ENCODE peak calls at places on chromosome 5, in nine cellular contexts. One of them, this sample, is unnamed.
A peak's percentile ranks its signal among the peaks of the same experiment; 100 is the strongest.

GRCh38 chr5:96275051-96275450 is 158.0 kb downstream of the PCSK1 start:
- DNase-seq in NCI-H774: no peak
- DNase-seq in EH: no peak
- DNase-seq in stimulated activated CD8-positive, alpha-beta memory T cell treated with anti-CD3 and anti-CD28 coated beads, Interleukin-4, amount 100 ng/mL, for 4 hours: no peak
- DNase-seq in glutamatergic neuron: no peak
- DNase-seq in psoas muscle: no peak
- DNase-seq in effector memory CD8-positive, alpha-beta T cell: no peak
- DNase-seq in Jurkat, Clone E6-1: no peak
- DNase-seq in AG08396: no peak
- DNase-seq in this sample: no peak

GRCh38 chr5:159990506-159990905 is 18.4 kb upstream of the TTC1 start:
- DNase-seq in NCI-H774: no peak
- DNase-seq in stimulated activated CD8-positive, alpha-beta memory T cell treated with anti-CD3 and anti-CD28 coated beads, Interleukin-4, amount 100 ng/mL, for 4 hours: no peak
- DNase-seq in Jurkat, Clone E6-1: no peak
- DNase-seq in glutamatergic neuron: no peak
- DNase-seq in effector memory CD8-positive, alpha-beta T cell: no peak
- DNase-seq in EH: peak; percentile 38
- DNase-seq in psoas muscle: no peak
- DNase-seq in AG08396: no peak
- DNase-seq in this sample: no peak

GRCh38 chr5:53392073-53392472 is 88.4 kb upstream of the FST start:
- DNase-seq in effector memory CD8-positive, alpha-beta T cell: no peak
- DNase-seq in EH: no peak
- DNase-seq in psoas muscle: no peak
- DNase-seq in glutamatergic neuron: no peak
- DNase-seq in Jurkat, Clone E6-1: no peak
- DNase-seq in NCI-H774: no peak
- DNase-seq in stimulated activated CD8-positive, alpha-beta memory T cell treated with anti-CD3 and anti-CD28 coated beads, Interleukin-4, amount 100 ng/mL, for 4 hours: no peak
- DNase-seq in AG08396: no peak
- DNase-seq in this sample: no peak

GRCh38 chr5:134580001-134580460 is 52.6 kb downstream of the SAR1B start:
- DNase-seq in glutamatergic neuron: no peak
- DNase-seq in EH: no peak
- DNase-seq in AG08396: no peak
- DNase-seq in stimulated activated CD8-positive, alpha-beta memory T cell treated with anti-CD3 and anti-CD28 coated beads, Interleukin-4, amount 100 ng/mL, for 4 hours: no peak
- DNase-seq in effector memory CD8-positive, alpha-beta T cell: no peak
- DNase-seq in Jurkat, Clone E6-1: no peak
- DNase-seq in psoas muscle: no peak
- DNase-seq in NCI-H774: no peak
- DNase-seq in this sample: no peak

GRCh38 chr5:54676466-54676865 is 158.9 kb downstream of the SNX18 start:
- DNase-seq in EH: no peak
- DNase-seq in stimulated activated CD8-positive, alpha-beta memory T cell treated with anti-CD3 and anti-CD28 coated beads, Interleukin-4, amount 100 ng/mL, for 4 hours: no peak
- DNase-seq in glutamatergic neuron: no peak
- DNase-seq in effector memory CD8-positive, alpha-beta T cell: no peak
- DNase-seq in NCI-H774: no peak
- DNase-seq in Jurkat, Clone E6-1: no peak
- DNase-seq in psoas muscle: no peak
- DNase-seq in AG08396: no peak
- DNase-seq in this sample: no peak

GRCh38 chr5:117761190-117761589 is 1186.6 kb upstream of the SEMA6A start:
- DNase-seq in AG08396: no peak
- DNase-seq in EH: no peak
- DNase-seq in psoas muscle: no peak
- DNase-seq in Jurkat, Clone E6-1: no peak
- DNase-seq in stimulated activated CD8-positive, alpha-beta memory T cell treated with anti-CD3 and anti-CD28 coated beads, Interleukin-4, amount 100 ng/mL, for 4 hours: no peak
- DNase-seq in NCI-H774: no peak
- DNase-seq in glutamatergic neuron: no peak
- DNase-seq in effector memory CD8-positive, alpha-beta T cell: no peak
- DNase-seq in this sample: no peak

GRCh38 chr5:106423109-106423897 is 1247.4 kb downstream of the EFNA5 start:
- DNase-seq in NCI-H774: no peak
- DNase-seq in EH: no peak
- DNase-seq in Jurkat, Clone E6-1: peak; percentile 0
- DNase-seq in effector memory CD8-positive, alpha-beta T cell: no peak
- DNase-seq in AG08396: no peak
- DNase-seq in psoas muscle: no peak
- DNase-seq in glutamatergic neuron: no peak
- DNase-seq in stimulated activated CD8-positive, alpha-beta memory T cell treated with anti-CD3 and anti-CD28 coated beads, Interleukin-4, amount 100 ng/mL, for 4 hours: no peak
- DNase-seq in this sample: no peak

GRCh38 chr5:1532384-1532783 is 8.6 kb upstream of the LPCAT1 start:
- DNase-seq in glutamatergic neuron: no peak
- DNase-seq in EH: no peak
- DNase-seq in stimulated activated CD8-positive, alpha-beta memory T cell treated with anti-CD3 and anti-CD28 coated beads, Interleukin-4, amount 100 ng/mL, for 4 hours: no peak
- DNase-seq in NCI-H774: no peak
- DNase-seq in AG08396: no peak
- DNase-seq in effector memory CD8-positive, alpha-beta T cell: no peak
- DNase-seq in psoas muscle: no peak
- DNase-seq in Jurkat, Clone E6-1: no peak
- DNase-seq in this sample: no peak

GRCh38 chr5:6582507-6583048 is 50.3 kb downstream of the NSUN2 start:
- DNase-seq in stimulated activated CD8-positive, alpha-beta memory T cell treated with anti-CD3 and anti-CD28 coated beads, Interleukin-4, amount 100 ng/mL, for 4 hours: no peak
- DNase-seq in effector memory CD8-positive, alpha-beta T cell: no peak
- DNase-seq in Jurkat, Clone E6-1: no peak
- DNase-seq in glutamatergic neuron: no peak
- DNase-seq in AG08396: no peak
- DNase-seq in psoas muscle: no peak
- DNase-seq in EH: no peak
- DNase-seq in NCI-H774: peak; percentile 50
- DNase-seq in this sample: no peak

GRCh38 chr5:112742424-112742823 is 4.7 kb downstream of the APC start:
- DNase-seq in glutamatergic neuron: no peak
- DNase-seq in psoas muscle: no peak
- DNase-seq in effector memory CD8-positive, alpha-beta T cell: no peak
- DNase-seq in AG08396: no peak
- DNase-seq in Jurkat, Clone E6-1: no peak
- DNase-seq in EH: peak; percentile 27
- DNase-seq in NCI-H774: no peak
- DNase-seq in stimulated activated CD8-positive, alpha-beta memory T cell treated with anti-CD3 and anti-CD28 coated beads, Interleukin-4, amount 100 ng/mL, for 4 hours: no peak
- DNase-seq in this sample: no peak

GRCh38 chr5:132389453-132390286 is 20.2 kb downstream of the SLC22A5 start:
- DNase-seq in AG08396: peak; percentile 91
- DNase-seq in psoas muscle: peak; percentile 68
- DNase-seq in glutamatergic neuron: no peak
- DNase-seq in stimulated activated CD8-positive, alpha-beta memory T cell treated with anti-CD3 and anti-CD28 coated beads, Interleukin-4, amount 100 ng/mL, for 4 hours: no peak
- DNase-seq in effector memory CD8-positive, alpha-beta T cell: no peak
- DNase-seq in EH: peak; percentile 100
- DNase-seq in NCI-H774: no peak
- DNase-seq in Jurkat, Clone E6-1: no peak
- DNase-seq in this sample: no peak

GRCh38 chr5:144328505-144328904 is 157.8 kb downstream of the KCTD16 start:
- DNase-seq in Jurkat, Clone E6-1: no peak
- DNase-seq in psoas muscle: no peak
- DNase-seq in NCI-H774: peak; percentile 82
- DNase-seq in stimulated activated CD8-positive, alpha-beta memory T cell treated with anti-CD3 and anti-CD28 coated beads, Interleukin-4, amount 100 ng/mL, for 4 hours: no peak
- DNase-seq in AG08396: no peak
- DNase-seq in EH: no peak
- DNase-seq in glutamatergic neuron: no peak
- DNase-seq in effector memory CD8-positive, alpha-beta T cell: no peak
- DNase-seq in this sample: no peak

GRCh38 chr5:16935271-16936149 is 578 bp downstream of the MYO10 start:
- DNase-seq in Jurkat, Clone E6-1: no peak
- DNase-seq in AG08396: peak; percentile 33
- DNase-seq in EH: peak; percentile 44
- DNase-seq in NCI-H774: no peak
- DNase-seq in stimulated activated CD8-positive, alpha-beta memory T cell treated with anti-CD3 and anti-CD28 coated beads, Interleukin-4, amount 100 ng/mL, for 4 hours: no peak
- DNase-seq in glutamatergic neuron: peak; percentile 56
- DNase-seq in effector memory CD8-positive, alpha-beta T cell: no peak
- DNase-seq in psoas muscle: peak; percentile 17
- DNase-seq in this sample: peak; percentile 4

GRCh38 chr5:135263022-135263668 is 135.9 kb downstream of the MACROH2A1 start:
- DNase-seq in EH: no peak
- DNase-seq in effector memory CD8-positive, alpha-beta T cell: no peak
- DNase-seq in Jurkat, Clone E6-1: no peak
- DNase-seq in NCI-H774: no peak
- DNase-seq in stimulated activated CD8-positive, alpha-beta memory T cell treated with anti-CD3 and anti-CD28 coated beads, Interleukin-4, amount 100 ng/mL, for 4 hours: no peak
- DNase-seq in glutamatergic neuron: no peak
- DNase-seq in psoas muscle: peak; percentile 41
- DNase-seq in AG08396: no peak
- DNase-seq in this sample: no peak

GRCh38 chr5:36621985-36622384 is 15.6 kb downstream of the SLC1A3 start:
- DNase-seq in AG08396: no peak
- DNase-seq in NCI-H774: no peak
- DNase-seq in stimulated activated CD8-positive, alpha-beta memory T cell treated with anti-CD3 and anti-CD28 coated beads, Interleukin-4, amount 100 ng/mL, for 4 hours: no peak
- DNase-seq in EH: no peak
- DNase-seq in psoas muscle: no peak
- DNase-seq in glutamatergic neuron: no peak
- DNase-seq in Jurkat, Clone E6-1: no peak
- DNase-seq in effector memory CD8-positive, alpha-beta T cell: no peak
- DNase-seq in this sample: no peak

GRCh38 chr5:103523319-103523718 is 39.3 kb downstream of the NUDT12 start:
- DNase-seq in stimulated activated CD8-positive, alpha-beta memory T cell treated with anti-CD3 and anti-CD28 coated beads, Interleukin-4, amount 100 ng/mL, for 4 hours: no peak
- DNase-seq in effector memory CD8-positive, alpha-beta T cell: no peak
- DNase-seq in glutamatergic neuron: no peak
- DNase-seq in AG08396: no peak
- DNase-seq in EH: no peak
- DNase-seq in Jurkat, Clone E6-1: no peak
- DNase-seq in NCI-H774: no peak
- DNase-seq in psoas muscle: no peak
- DNase-seq in this sample: no peak

GRCh38 chr5:44983006-44983405 is 174.3 kb downstream of the MRPS30 start:
- DNase-seq in NCI-H774: no peak
- DNase-seq in effector memory CD8-positive, alpha-beta T cell: no peak
- DNase-seq in psoas muscle: no peak
- DNase-seq in glutamatergic neuron: no peak
- DNase-seq in EH: no peak
- DNase-seq in AG08396: no peak
- DNase-seq in stimulated activated CD8-positive, alpha-beta memory T cell treated with anti-CD3 and anti-CD28 coated beads, Interleukin-4, amount 100 ng/mL, for 4 hours: no peak
- DNase-seq in Jurkat, Clone E6-1: no peak
- DNase-seq in this sample: no peak

GRCh38 chr5:5619546-5619945 is 197.1 kb downstream of the ICE1 start:
- DNase-seq in glutamatergic neuron: no peak
- DNase-seq in effector memory CD8-positive, alpha-beta T cell: no peak
- DNase-seq in psoas muscle: no peak
- DNase-seq in AG08396: no peak
- DNase-seq in stimulated activated CD8-positive, alpha-beta memory T cell treated with anti-CD3 and anti-CD28 coated beads, Interleukin-4, amount 100 ng/mL, for 4 hours: no peak
- DNase-seq in EH: no peak
- DNase-seq in Jurkat, Clone E6-1: no peak
- DNase-seq in NCI-H774: no peak
- DNase-seq in this sample: no peak

GRCh38 chr5:143147918-143148317 is 255.6 kb downstream of the NR3C1 start:
- DNase-seq in Jurkat, Clone E6-1: no peak
- DNase-seq in NCI-H774: no peak
- DNase-seq in AG08396: peak; percentile 16
- DNase-seq in EH: peak; percentile 78
- DNase-seq in psoas muscle: no peak
- DNase-seq in glutamatergic neuron: no peak
- DNase-seq in effector memory CD8-positive, alpha-beta T cell: no peak
- DNase-seq in stimulated activated CD8-positive, alpha-beta memory T cell treated with anti-CD3 and anti-CD28 coated beads, Interleukin-4, amount 100 ng/mL, for 4 hours: no peak
- DNase-seq in this sample: no peak

GRCh38 chr5:142984016-142984415 is 213.8 kb downstream of the ARHGAP26 start:
- DNase-seq in stimulated activated CD8-positive, alpha-beta memory T cell treated with anti-CD3 and anti-CD28 coated beads, Interleukin-4, amount 100 ng/mL, for 4 hours: no peak
- DNase-seq in glutamatergic neuron: no peak
- DNase-seq in EH: no peak
- DNase-seq in effector memory CD8-positive, alpha-beta T cell: no peak
- DNase-seq in AG08396: no peak
- DNase-seq in Jurkat, Clone E6-1: no peak
- DNase-seq in psoas muscle: no peak
- DNase-seq in NCI-H774: no peak
- DNase-seq in this sample: no peak

GRCh38 chr5:137575847-137576246 is 76.7 kb upstream of the SPOCK1 start:
- DNase-seq in NCI-H774: no peak
- DNase-seq in EH: peak; percentile 79
- DNase-seq in Jurkat, Clone E6-1: no peak
- DNase-seq in glutamatergic neuron: no peak
- DNase-seq in stimulated activated CD8-positive, alpha-beta memory T cell treated with anti-CD3 and anti-CD28 coated beads, Interleukin-4, amount 100 ng/mL, for 4 hours: no peak
- DNase-seq in effector memory CD8-positive, alpha-beta T cell: no peak
- DNase-seq in AG08396: no peak
- DNase-seq in psoas muscle: no peak
- DNase-seq in this sample: no peak

GRCh38 chr5:145834917-145835838 is at the start of gene PRELID2:
- DNase-seq in NCI-H774: no peak
- DNase-seq in AG08396: peak; percentile 90
- DNase-seq in glutamatergic neuron: peak; percentile 75
- DNase-seq in stimulated activated CD8-positive, alpha-beta memory T cell treated with anti-CD3 and anti-CD28 coated beads, Interleukin-4, amount 100 ng/mL, for 4 hours: no peak
- DNase-seq in effector memory CD8-positive, alpha-beta T cell: peak; percentile 22
- DNase-seq in Jurkat, Clone E6-1: no peak
- DNase-seq in psoas muscle: peak; percentile 89
- DNase-seq in EH: peak; percentile 88
- DNase-seq in this sample: peak; percentile 10

GRCh38 chr5:54404568-54404967 is 50.9 kb upstream of the HSPB3 start:
- DNase-seq in NCI-H774: no peak
- DNase-seq in EH: peak; percentile 20
- DNase-seq in effector memory CD8-positive, alpha-beta T cell: no peak
- DNase-seq in stimulated activated CD8-positive, alpha-beta memory T cell treated with anti-CD3 and anti-CD28 coated beads, Interleukin-4, amount 100 ng/mL, for 4 hours: no peak
- DNase-seq in psoas muscle: no peak
- DNase-seq in glutamatergic neuron: no peak
- DNase-seq in Jurkat, Clone E6-1: no peak
- DNase-seq in AG08396: no peak
- DNase-seq in this sample: no peak

GRCh38 chr5:131854134-131854533 is 57.3 kb upstream of the FNIP1 start:
- DNase-seq in effector memory CD8-positive, alpha-beta T cell: no peak
- DNase-seq in Jurkat, Clone E6-1: no peak
- DNase-seq in stimulated activated CD8-positive, alpha-beta memory T cell treated with anti-CD3 and anti-CD28 coated beads, Interleukin-4, amount 100 ng/mL, for 4 hours: no peak
- DNase-seq in glutamatergic neuron: no peak
- DNase-seq in psoas muscle: no peak
- DNase-seq in EH: peak; percentile 6
- DNase-seq in AG08396: no peak
- DNase-seq in NCI-H774: no peak
- DNase-seq in this sample: no peak

GRCh38 chr5:167020418-167020817 is 1271.0 kb upstream of the WWC1 start:
- DNase-seq in effector memory CD8-positive, alpha-beta T cell: no peak
- DNase-seq in Jurkat, Clone E6-1: no peak
- DNase-seq in stimulated activated CD8-positive, alpha-beta memory T cell treated with anti-CD3 and anti-CD28 coated beads, Interleukin-4, amount 100 ng/mL, for 4 hours: no peak
- DNase-seq in glutamatergic neuron: no peak
- DNase-seq in AG08396: no peak
- DNase-seq in EH: no peak
- DNase-seq in NCI-H774: no peak
- DNase-seq in psoas muscle: no peak
- DNase-seq in this sample: no peak

GRCh38 chr5:129960831-129961230 is 56.6 kb downstream of the CHSY3 start:
- DNase-seq in psoas muscle: no peak
- DNase-seq in effector memory CD8-positive, alpha-beta T cell: no peak
- DNase-seq in Jurkat, Clone E6-1: no peak
- DNase-seq in NCI-H774: no peak
- DNase-seq in glutamatergic neuron: no peak
- DNase-seq in stimulated activated CD8-positive, alpha-beta memory T cell treated with anti-CD3 and anti-CD28 coated beads, Interleukin-4, amount 100 ng/mL, for 4 hours: no peak
- DNase-seq in EH: no peak
- DNase-seq in AG08396: no peak
- DNase-seq in this sample: no peak

GRCh38 chr5:162641142-162641813 is 573.7 kb downstream of the GABRG2 start:
- DNase-seq in EH: no peak
- DNase-seq in glutamatergic neuron: no peak
- DNase-seq in AG08396: no peak
- DNase-seq in NCI-H774: no peak
- DNase-seq in psoas muscle: no peak
- DNase-seq in Jurkat, Clone E6-1: no peak
- DNase-seq in effector memory CD8-positive, alpha-beta T cell: no peak
- DNase-seq in stimulated activated CD8-positive, alpha-beta memory T cell treated with anti-CD3 and anti-CD28 coated beads, Interleukin-4, amount 100 ng/mL, for 4 hours: no peak
- DNase-seq in this sample: no peak

GRCh38 chr5:113122053-113122452 is 145.5 kb downstream of the DCP2 start:
- DNase-seq in EH: peak; percentile 50
- DNase-seq in effector memory CD8-positive, alpha-beta T cell: no peak
- DNase-seq in Jurkat, Clone E6-1: no peak
- DNase-seq in stimulated activated CD8-positive, alpha-beta memory T cell treated with anti-CD3 and anti-CD28 coated beads, Interleukin-4, amount 100 ng/mL, for 4 hours: no peak
- DNase-seq in psoas muscle: peak; percentile 55
- DNase-seq in AG08396: peak; percentile 30
- DNase-seq in NCI-H774: no peak
- DNase-seq in glutamatergic neuron: no peak
- DNase-seq in this sample: no peak

GRCh38 chr5:151738125-151738848 is 20.1 kb downstream of the ATOX1 start:
- DNase-seq in stimulated activated CD8-positive, alpha-beta memory T cell treated with anti-CD3 and anti-CD28 coated beads, Interleukin-4, amount 100 ng/mL, for 4 hours: no peak
- DNase-seq in Jurkat, Clone E6-1: no peak
- DNase-seq in NCI-H774: no peak
- DNase-seq in effector memory CD8-positive, alpha-beta T cell: no peak
- DNase-seq in EH: peak; percentile 59
- DNase-seq in psoas muscle: no peak
- DNase-seq in AG08396: no peak
- DNase-seq in glutamatergic neuron: no peak
- DNase-seq in this sample: no peak

GRCh38 chr5:178651046-178651810 is 24.4 kb upstream of the CLK4 start:
- DNase-seq in glutamatergic neuron: no peak
- DNase-seq in Jurkat, Clone E6-1: no peak
- DNase-seq in NCI-H774: no peak
- DNase-seq in effector memory CD8-positive, alpha-beta T cell: no peak
- DNase-seq in AG08396: no peak
- DNase-seq in EH: peak; percentile 81
- DNase-seq in stimulated activated CD8-positive, alpha-beta memory T cell treated with anti-CD3 and anti-CD28 coated beads, Interleukin-4, amount 100 ng/mL, for 4 hours: no peak
- DNase-seq in psoas muscle: no peak
- DNase-seq in this sample: no peak

GRCh38 chr5:151155777-151156731 is 1.5 kb downstream of the ANXA6 start:
- DNase-seq in EH: peak; percentile 72
- DNase-seq in Jurkat, Clone E6-1: peak; percentile 54
- DNase-seq in psoas muscle: no peak
- DNase-seq in NCI-H774: no peak
- DNase-seq in AG08396: peak; percentile 79
- DNase-seq in glutamatergic neuron: peak; percentile 54
- DNase-seq in stimulated activated CD8-positive, alpha-beta memory T cell treated with anti-CD3 and anti-CD28 coated beads, Interleukin-4, amount 100 ng/mL, for 4 hours: no peak
- DNase-seq in effector memory CD8-positive, alpha-beta T cell: no peak
- DNase-seq in this sample: no peak